ENCODE peak calls at places on chromosomes 11 and 22, in six cellular contexts. One of them, this sample, is unnamed.
A peak's percentile ranks its signal among the peaks of the same experiment; 100 is the strongest.

GRCh38 chr11:77559686-77560425 is 29.9 kb upstream of the AQP11 start:
- DNase-seq in neural progenitor cell: no peak
- DNase-seq in OCI-LY7: no peak
- DNase-seq in uterus: no peak
- DNase-seq in tibial artery: no peak
- DNase-seq in right atrium auricular region: no peak
- DNase-seq in this sample: peak; percentile 77

GRCh38 chr11:93988455-93988854 is 32.7 kb upstream of the HEPHL1 start:
- DNase-seq in uterus: no peak
- DNase-seq in neural progenitor cell: no peak
- DNase-seq in tibial artery: no peak
- DNase-seq in right atrium auricular region: no peak
- DNase-seq in OCI-LY7: no peak
- DNase-seq in this sample: no peak

GRCh38 chr11:36452231-36452630 is 57.8 kb downstream of the TRAF6 start:
- DNase-seq in neural progenitor cell: no peak
- DNase-seq in uterus: no peak
- DNase-seq in right atrium auricular region: no peak
- DNase-seq in tibial artery: no peak
- DNase-seq in OCI-LY7: no peak
- DNase-seq in this sample: no peak

GRCh38 chr11:66321606-66322005 is 4.8 kb upstream of the CD248 start:
- DNase-seq in uterus: no peak
- DNase-seq in OCI-LY7: no peak
- DNase-seq in neural progenitor cell: no peak
- DNase-seq in right atrium auricular region: no peak
- DNase-seq in tibial artery: no peak
- DNase-seq in this sample: no peak

GRCh38 chr22:41487037-41487963 is 18.4 kb downstream of the ACO2 start:
- DNase-seq in OCI-LY7: no peak
- DNase-seq in neural progenitor cell: no peak
- DNase-seq in right atrium auricular region: no peak
- DNase-seq in uterus: no peak
- DNase-seq in tibial artery: no peak
- DNase-seq in this sample: no peak

GRCh38 chr11:95067042-95067827 is 516 bp downstream of the SRSF8 start:
- DNase-seq in OCI-LY7: peak; percentile 79
- DNase-seq in neural progenitor cell: peak; percentile 85
- DNase-seq in uterus: peak; percentile 86
- DNase-seq in right atrium auricular region: peak; percentile 84
- DNase-seq in tibial artery: peak; percentile 93
- DNase-seq in this sample: no peak

GRCh38 chr11:125517116-125517804 is 21.2 kb upstream of the FEZ1 start:
- DNase-seq in uterus: peak; percentile 42
- DNase-seq in OCI-LY7: no peak
- DNase-seq in neural progenitor cell: peak; percentile 97
- DNase-seq in right atrium auricular region: no peak
- DNase-seq in tibial artery: no peak
- DNase-seq in this sample: no peak

GRCh38 chr11:908273-908672 is 2.3 kb downstream of the CHID1 start:
- DNase-seq in neural progenitor cell: no peak
- DNase-seq in uterus: no peak
- DNase-seq in tibial artery: no peak
- DNase-seq in OCI-LY7: no peak
- DNase-seq in right atrium auricular region: no peak
- DNase-seq in this sample: no peak

GRCh38 chr22:32904044-32904443 is 102.5 kb downstream of the TIMP3 start:
- DNase-seq in uterus: peak; percentile 69
- DNase-seq in right atrium auricular region: no peak
- DNase-seq in tibial artery: no peak
- DNase-seq in neural progenitor cell: peak; percentile 60
- DNase-seq in OCI-LY7: peak; percentile 35
- DNase-seq in this sample: no peak

GRCh38 chr11:83573097-83573496 is 286.9 kb upstream of the CCDC90B start:
- DNase-seq in uterus: no peak
- DNase-seq in OCI-LY7: no peak
- DNase-seq in tibial artery: no peak
- DNase-seq in neural progenitor cell: no peak
- DNase-seq in right atrium auricular region: no peak
- DNase-seq in this sample: peak; percentile 35

GRCh38 chr22:46012182-46012880 is 35.4 kb upstream of the WNT7B start:
- DNase-seq in neural progenitor cell: no peak
- DNase-seq in right atrium auricular region: no peak
- DNase-seq in tibial artery: no peak
- DNase-seq in uterus: peak; percentile 41
- DNase-seq in OCI-LY7: no peak
- DNase-seq in this sample: no peak

GRCh38 chr22:28547132-28547842 is 132.4 kb downstream of the TTC28 start:
- DNase-seq in neural progenitor cell: no peak
- DNase-seq in tibial artery: no peak
- DNase-seq in OCI-LY7: no peak
- DNase-seq in right atrium auricular region: no peak
- DNase-seq in uterus: no peak
- DNase-seq in this sample: peak; percentile 93

GRCh38 chr11:121591405-121592033 is 138.8 kb upstream of the SORL1-AS1 start:
- DNase-seq in OCI-LY7: peak; percentile 87
- DNase-seq in neural progenitor cell: peak; percentile 84
- DNase-seq in tibial artery: peak; percentile 72
- DNase-seq in right atrium auricular region: peak; percentile 75
- DNase-seq in uterus: peak; percentile 77
- DNase-seq in this sample: peak; percentile 23

GRCh38 chr11:45974806-45975205 is 52.4 kb downstream of the LARGE2 start:
- DNase-seq in neural progenitor cell: no peak
- DNase-seq in right atrium auricular region: no peak
- DNase-seq in OCI-LY7: no peak
- DNase-seq in uterus: no peak
- DNase-seq in tibial artery: no peak
- DNase-seq in this sample: peak; percentile 8

GRCh38 chr11:7893792-7894191 is 37.3 kb downstream of the OR10A6 start:
- DNase-seq in tibial artery: no peak
- DNase-seq in OCI-LY7: no peak
- DNase-seq in uterus: no peak
- DNase-seq in right atrium auricular region: no peak
- DNase-seq in neural progenitor cell: no peak
- DNase-seq in this sample: no peak

GRCh38 chr11:72685560-72686480 is 11.6 kb upstream of the PDE2A start:
- DNase-seq in OCI-LY7: no peak
- DNase-seq in right atrium auricular region: peak; percentile 69
- DNase-seq in neural progenitor cell: no peak
- DNase-seq in uterus: peak; percentile 69
- DNase-seq in tibial artery: no peak
- DNase-seq in this sample: no peak

GRCh38 chr22:33022231-33022630 is 36.0 kb downstream of the SYN3 start:
- DNase-seq in OCI-LY7: peak; percentile 74
- DNase-seq in tibial artery: no peak
- DNase-seq in uterus: no peak
- DNase-seq in right atrium auricular region: peak; percentile 23
- DNase-seq in neural progenitor cell: no peak
- DNase-seq in this sample: no peak

GRCh38 chr22:36134167-36134566 is 26.4 kb downstream of the APOL3 start:
- DNase-seq in OCI-LY7: no peak
- DNase-seq in neural progenitor cell: no peak
- DNase-seq in right atrium auricular region: no peak
- DNase-seq in uterus: no peak
- DNase-seq in tibial artery: no peak
- DNase-seq in this sample: no peak

GRCh38 chr11:68450711-68451110 is 9.8 kb upstream of the PPP6R3 start:
- DNase-seq in tibial artery: peak; percentile 54
- DNase-seq in right atrium auricular region: no peak
- DNase-seq in neural progenitor cell: no peak
- DNase-seq in OCI-LY7: no peak
- DNase-seq in uterus: no peak
- DNase-seq in this sample: no peak

GRCh38 chr22:46149493-46149997 is 781 bp upstream of the PPARA start:
- DNase-seq in right atrium auricular region: no peak
- DNase-seq in tibial artery: peak; percentile 89
- DNase-seq in uterus: peak; percentile 53
- DNase-seq in neural progenitor cell: peak; percentile 78
- DNase-seq in OCI-LY7: peak; percentile 10
- DNase-seq in this sample: no peak

GRCh38 chr11:22508691-22509090 is 116.9 kb downstream of the FANCF start:
- DNase-seq in uterus: no peak
- DNase-seq in neural progenitor cell: peak; percentile 61
- DNase-seq in right atrium auricular region: no peak
- DNase-seq in tibial artery: no peak
- DNase-seq in OCI-LY7: no peak
- DNase-seq in this sample: no peak

GRCh38 chr11:64650923-64651523 is 60.0 kb downstream of the SLC22A12 start:
- DNase-seq in neural progenitor cell: peak; percentile 72
- DNase-seq in tibial artery: no peak
- DNase-seq in uterus: no peak
- DNase-seq in right atrium auricular region: no peak
- DNase-seq in OCI-LY7: peak; percentile 53
- DNase-seq in this sample: no peak

GRCh38 chr11:129836979-129837378 is 21.3 kb downstream of the TMEM45B start:
- DNase-seq in OCI-LY7: no peak
- DNase-seq in tibial artery: no peak
- DNase-seq in right atrium auricular region: no peak
- DNase-seq in neural progenitor cell: no peak
- DNase-seq in uterus: no peak
- DNase-seq in this sample: no peak

GRCh38 chr11:12285106-12285505 is 92.3 kb upstream of the PARVA start:
- DNase-seq in neural progenitor cell: no peak
- DNase-seq in uterus: no peak
- DNase-seq in right atrium auricular region: peak; percentile 53
- DNase-seq in OCI-LY7: no peak
- DNase-seq in tibial artery: no peak
- DNase-seq in this sample: peak; percentile 93

GRCh38 chr11:41414771-41415440 is 44.5 kb downstream of the LRRC4C start:
- DNase-seq in right atrium auricular region: no peak
- DNase-seq in tibial artery: no peak
- DNase-seq in neural progenitor cell: no peak
- DNase-seq in uterus: no peak
- DNase-seq in OCI-LY7: no peak
- DNase-seq in this sample: no peak

GRCh38 chr11:60772666-60773065 is 12.5 kb upstream of the MS4A10 start:
- DNase-seq in OCI-LY7: no peak
- DNase-seq in uterus: no peak
- DNase-seq in neural progenitor cell: no peak
- DNase-seq in tibial artery: no peak
- DNase-seq in right atrium auricular region: no peak
- DNase-seq in this sample: no peak

GRCh38 chr11:82080160-82080559 is 653.5 kb downstream of the FAM181B start:
- DNase-seq in right atrium auricular region: no peak
- DNase-seq in OCI-LY7: no peak
- DNase-seq in neural progenitor cell: no peak
- DNase-seq in uterus: no peak
- DNase-seq in tibial artery: no peak
- DNase-seq in this sample: no peak

GRCh38 chr11:28735511-28735910 is 627.3 kb downstream of the METTL15 start:
- DNase-seq in tibial artery: no peak
- DNase-seq in right atrium auricular region: no peak
- DNase-seq in neural progenitor cell: no peak
- DNase-seq in OCI-LY7: no peak
- DNase-seq in uterus: no peak
- DNase-seq in this sample: no peak

GRCh38 chr11:1074244-1075221 is at the start of gene MUC2:
- DNase-seq in OCI-LY7: no peak
- DNase-seq in uterus: peak; percentile 13
- DNase-seq in tibial artery: peak; percentile 58
- DNase-seq in right atrium auricular region: no peak
- DNase-seq in neural progenitor cell: no peak
- DNase-seq in this sample: no peak

GRCh38 chr11:67382481-67383136 is 9.2 kb upstream of the RAD9A start:
- DNase-seq in tibial artery: peak; percentile 88
- DNase-seq in neural progenitor cell: peak; percentile 85
- DNase-seq in OCI-LY7: peak; percentile 88
- DNase-seq in right atrium auricular region: peak; percentile 86
- DNase-seq in uterus: peak; percentile 83
- DNase-seq in this sample: no peak

GRCh38 chr22:50308986-50309600 is 1.6 kb upstream of the PLXNB2 start:
- DNase-seq in tibial artery: peak; percentile 69
- DNase-seq in right atrium auricular region: no peak
- DNase-seq in uterus: no peak
- DNase-seq in OCI-LY7: no peak
- DNase-seq in neural progenitor cell: no peak
- DNase-seq in this sample: no peak

GRCh38 chr11:8963569-8964323 is 496 bp downstream of the TMEM9B start:
- DNase-seq in tibial artery: peak; percentile 91
- DNase-seq in right atrium auricular region: peak; percentile 77
- DNase-seq in OCI-LY7: peak; percentile 78
- DNase-seq in neural progenitor cell: peak; percentile 85
- DNase-seq in uterus: peak; percentile 71
- DNase-seq in this sample: no peak
- TF ChIP-seq CTCF in tibial artery: no peak
- TF ChIP-seq CTCF in right atrium auricular region: no peak
- TF ChIP-seq CTCF in OCI-LY7: no peak
- TF ChIP-seq CTCF in neural progenitor cell: no peak
- TF ChIP-seq CTCF in uterus: no peak
- TF ChIP-seq CTCF in this sample: no peak

GRCh38 chr11:119130662-119131061 is 9.3 kb downstream of the HINFP start:
- DNase-seq in tibial artery: no peak
- DNase-seq in uterus: no peak
- DNase-seq in right atrium auricular region: no peak
- DNase-seq in OCI-LY7: no peak
- DNase-seq in neural progenitor cell: no peak
- DNase-seq in this sample: no peak

DNA sequence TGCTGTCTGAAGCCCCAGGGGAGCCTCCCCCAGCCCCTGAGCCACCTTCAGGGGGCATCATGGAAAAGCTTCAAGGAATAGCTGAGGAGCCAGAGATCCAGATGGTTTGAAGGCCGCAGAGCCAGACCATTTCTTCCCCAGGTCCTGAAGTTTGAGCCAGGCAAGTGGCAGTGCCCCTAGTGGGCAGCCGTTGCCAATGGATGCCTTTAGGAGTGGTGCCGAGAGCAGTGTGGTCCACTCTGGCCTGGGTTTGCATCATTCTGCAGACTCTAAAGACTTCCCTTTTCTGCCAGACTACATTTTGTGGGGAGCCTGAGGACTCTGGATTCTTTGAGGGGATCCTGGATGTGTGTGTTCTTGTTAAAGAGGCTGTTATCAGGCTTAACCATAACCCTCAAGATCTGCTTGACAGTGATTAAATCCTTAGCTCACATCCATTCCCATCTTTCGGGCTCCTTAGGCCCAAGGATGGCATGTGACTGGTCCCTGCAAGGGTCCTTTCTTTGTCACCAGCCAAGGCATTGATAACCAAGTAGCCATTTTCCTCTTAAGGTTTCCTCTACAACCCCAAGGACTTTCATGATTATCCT is 13.1 kb downstream of the HINFP start:
- DNase-seq in tibial artery: no peak
- DNase-seq in neural progenitor cell: peak; percentile 24
- DNase-seq in right atrium auricular region: no peak
- DNase-seq in OCI-LY7: peak; percentile 13
- DNase-seq in uterus: no peak
- DNase-seq in this sample: no peak
- H3K36me3 ChIP-seq in tibial artery: peaks cover 41% of the 10 kb centered on the region
- H3K36me3 ChIP-seq in neural progenitor cell: no peaks in the 10 kb centered on the region
- H3K36me3 ChIP-seq in right atrium auricular region: peaks cover 53% of the 10 kb centered on the region
- H3K36me3 ChIP-seq in OCI-LY7: peaks cover 37% of the 10 kb centered on the region
- H3K36me3 ChIP-seq in uterus: no peaks in the 10 kb centered on the region
- H3K36me3 ChIP-seq in this sample: peaks cover 26% of the 10 kb centered on the region

GRCh38 chr11:58919980-58920379 is 19.3 kb upstream of the GLYATL1 start:
- DNase-seq in tibial artery: no peak
- DNase-seq in right atrium auricular region: no peak
- DNase-seq in OCI-LY7: peak; percentile 9
- DNase-seq in neural progenitor cell: no peak
- DNase-seq in uterus: no peak
- DNase-seq in this sample: no peak
- TF ChIP-seq CTCF in tibial artery: no peak
- TF ChIP-seq CTCF in right atrium auricular region: no peak
- TF ChIP-seq CTCF in OCI-LY7: peak; percentile 49
- TF ChIP-seq CTCF in neural progenitor cell: no peak
- TF ChIP-seq CTCF in uterus: no peak
- TF ChIP-seq CTCF in this sample: no peak

GRCh38 chr11:9473408-9473807 is 12.6 kb downstream of the ZNF143 start:
- DNase-seq in OCI-LY7: no peak
- DNase-seq in uterus: no peak
- DNase-seq in neural progenitor cell: no peak
- DNase-seq in tibial artery: no peak
- DNase-seq in right atrium auricular region: no peak
- DNase-seq in this sample: no peak
- H3K36me3 ChIP-seq in OCI-LY7: peaks cover 50% of the 10 kb centered on the region
- H3K36me3 ChIP-seq in uterus: no peaks in the 10 kb centered on the region
- H3K36me3 ChIP-seq in neural progenitor cell: peaks cover 25% of the 10 kb centered on the region
- H3K36me3 ChIP-seq in tibial artery: peaks cover 51% of the 10 kb centered on the region
- H3K36me3 ChIP-seq in right atrium auricular region: peaks cover 59% of the 10 kb centered on the region
- H3K36me3 ChIP-seq in this sample: peaks cover 4% of the 10 kb centered on the region